ENCODE peak calls at places on chromosomes 2 and 18, in seven cellular contexts. K is activated CD4-positive, alpha-beta T cell treated with anti-CD3 and anti-CD28 coated beads for 4 hours; M is activated naive CD4-positive, alpha-beta T cell treated with anti-CD3 and anti-CD28 coated beads for 36 hours; W is H9; F is activated CD4-positive, CD25-positive, alpha-beta regulatory T cell; E is CD4-positive, alpha-beta memory T cell; Y is endothelial cell. D is an unnamed sample.

GRCh38 chr2:161178756-161179155 is 18.5 kb downstream of the TANK start:
- DNase-seq in K (no peak), M (no peak), W (no peak), F (no peak), E (no peak), Y (no peak), D (no peak)

GRCh38 chr2:10923007-10923372 is 11.3 kb downstream of the KCNF1 start:
- DNase-seq in K (no peak), M (no peak), W (no peak), F (no peak), E (no peak), Y (no peak), D (no peak)

GRCh38 chr2:234411793-234412192 is 85.1 kb downstream of the ARL4C start:
- DNase-seq in K (no peak), M (no peak), W (no peak), F (no peak), E (no peak), Y (no peak), D (no peak)

GRCh38 chr2:219249203-219249980 is 3.7 kb upstream of the TUBA4B start:
- DNase-seq in K (peak), M (peak), W (no peak), F (no peak), E (peak), Y (peak), D (peak)

GRCh38 chr2:10297950-10298349 is 4.8 kb upstream of the HPCAL1 start:
- DNase-seq in K (peak), M (peak), W (no peak), F (no peak), E (no peak), Y (no peak), D (peak)

GRCh38 chr18:29361843-29362242 is 1184.9 kb upstream of the CDH2 start:
- DNase-seq in K (no peak), M (no peak), W (peak), F (no peak), E (no peak), Y (no peak), D (no peak)

GRCh38 chr2:112821682-112822081 is 14.9 kb downstream of the IL1B start:
- DNase-seq in K (no peak), M (peak), W (no peak), F (no peak), E (no peak), Y (no peak), D (peak)

GRCh38 chr2:176211110-176211509 is 22.6 kb downstream of the HOXD1 start:
- DNase-seq in K (no peak), M (no peak), W (no peak), F (no peak), E (no peak), Y (no peak), D (no peak)

GRCh38 chr2:172743143-172743542 is 7.5 kb downstream of the RAPGEF4 start:
- DNase-seq in K (no peak), M (no peak), W (no peak), F (no peak), E (no peak), Y (no peak), D (no peak)

GRCh38 chr18:13218376-13219011 is at the start of gene LDLRAD4:
- DNase-seq in K (peak), M (peak), W (peak), F (peak), E (peak), Y (peak), D (peak)

GRCh38 chr2:41169744-41170143 is 717.9 kb upstream of the SLC8A1 start:
- DNase-seq in K (no peak), M (no peak), W (peak), F (no peak), E (no peak), Y (no peak), D (no peak)

GRCh38 chr2:112032615-112033457 is 22.2 kb upstream of the TMEM87B start:
- DNase-seq in K (no peak), M (no peak), W (no peak), F (no peak), E (no peak), Y (no peak), D (no peak)

GRCh38 chr2:194705398-194705797 is 951.6 kb upstream of the SLC39A10 start:
- DNase-seq in K (no peak), M (no peak), W (no peak), F (no peak), E (no peak), Y (no peak), D (no peak)

GRCh38 chr18:47725656-47726055 is 204.8 kb downstream of the SMAD2 start:
- DNase-seq in K (no peak), M (no peak), W (no peak), F (no peak), E (no peak), Y (no peak), D (no peak)

GRCh38 chr2:70596739-70597138 is 43.1 kb upstream of the TGFA start:
- DNase-seq in K (no peak), M (no peak), W (no peak), F (no peak), E (no peak), Y (no peak), D (no peak)

GRCh38 chr2:145140658-145141057 is 620.7 kb upstream of the ZEB2 start:
- DNase-seq in K (no peak), M (no peak), W (no peak), F (no peak), E (no peak), Y (no peak), D (no peak)

GRCh38 chr2:197208841-197209240 is 101.7 kb downstream of the ANKRD44 start:
- DNase-seq in K (no peak), M (no peak), W (no peak), F (no peak), E (no peak), Y (no peak), D (no peak)

GRCh38 chr2:240996161-240996833 is 2.1 kb upstream of the SNED1 start:
- DNase-seq in K (no peak), M (peak), W (peak), F (no peak), E (no peak), Y (no peak), D (no peak)

GRCh38 chr2:67013821-67014220 is 383.3 kb upstream of the ETAA1 start:
- DNase-seq in K (no peak), M (no peak), W (no peak), F (no peak), E (no peak), Y (no peak), D (no peak)

GRCh38 chr2:141384676-141385075 is 746.1 kb downstream of the LRP1B start:
- DNase-seq in K (no peak), M (no peak), W (no peak), F (no peak), E (no peak), Y (no peak), D (no peak)

GRCh38 chr2:4635289-4635688 is 931.9 kb downstream of the DCDC2C start:
- DNase-seq in K (no peak), M (no peak), W (no peak), F (no peak), E (no peak), Y (no peak), D (no peak)

GRCh38 chr2:68125821-68126220 is 31.9 kb upstream of the PNO1 start:
- DNase-seq in K (no peak), M (no peak), W (no peak), F (no peak), E (no peak), Y (no peak), D (no peak)

GRCh38 chr2:216351172-216351925 is 20.9 kb downstream of the MARCHF4 start:
- DNase-seq in K (no peak), M (no peak), W (no peak), F (no peak), E (no peak), Y (no peak), D (no peak)

GRCh38 chr2:29628882-29629281 is 292.5 kb downstream of the ALK start:
- DNase-seq in K (no peak), M (no peak), W (no peak), F (no peak), E (no peak), Y (no peak), D (no peak)

GRCh38 chr2:209476367-209477191 is 52.7 kb downstream of the MAP2 start:
- DNase-seq in K (no peak), M (no peak), W (no peak), F (no peak), E (no peak), Y (no peak), D (no peak)

GRCh38 chr2:102451968-102452367 is 21.1 kb upstream of the SLC9A4 start:
- DNase-seq in K (no peak), M (no peak), W (no peak), F (no peak), E (no peak), Y (peak), D (no peak)

GRCh38 chr2:61670591-61671503 is 132.7 kb upstream of the XPO1 start:
- DNase-seq in K (no peak), M (peak), W (no peak), F (no peak), E (peak), Y (no peak), D (peak)

GRCh38 chr2:131042161-131042775 is 51.0 kb downstream of the FAM168B start:
- DNase-seq in K (no peak), M (no peak), W (no peak), F (no peak), E (no peak), Y (no peak), D (peak)

GRCh38 chr2:71070294-71071025 is 2.0 kb downstream of the NAGK start:
- DNase-seq in K (no peak), M (peak), W (peak), F (no peak), E (no peak), Y (no peak), D (no peak)

GRCh38 chr18:31206787-31207381 is 44.2 kb upstream of the DSC1 start:
- DNase-seq in K (no peak), M (no peak), W (peak), F (no peak), E (no peak), Y (no peak), D (peak)

GRCh38 chr2:239807568-239807967 is 217.6 kb downstream of the NDUFA10 start:
- DNase-seq in K (no peak), M (no peak), W (no peak), F (no peak), E (no peak), Y (no peak), D (no peak)

GRCh38 chr18:76369791-76370555 is 125.1 kb downstream of the ZNF516 start:
- DNase-seq in K (no peak), M (no peak), W (no peak), F (no peak), E (no peak), Y (no peak), D (no peak)

GRCh38 chr2:121237980-121238665 is 46.9 kb downstream of the TFCP2L1 start:
- DNase-seq in K (no peak), M (no peak), W (no peak), F (no peak), E (no peak), Y (no peak), D (no peak)